ENCODE peak calls at places on chromosomes 1 and 21, in four cellular contexts. One of them, this sample, is unnamed. For H3K9me3, the result is how much of the 10 kb centered on the place peaks cover.

GRCh38 chr1:36494971-36495370 is 12.3 kb upstream of the CSF3R start:
- DNase-seq in H9: no peak
- DNase-seq in neuronal stem cell: no peak
- DNase-seq in H1: no peak
- DNase-seq in this sample: no peak

GRCh38 chr1:114222920-114223319 is 69.3 kb upstream of the SYT6 start:
- DNase-seq in H9: no peak
- DNase-seq in neuronal stem cell: no peak
- DNase-seq in H1: no peak
- DNase-seq in this sample: no peak

GRCh38 chr1:53608676-53609075 is 130.3 kb downstream of the GLIS1 start:
- DNase-seq in H9: no peak
- DNase-seq in neuronal stem cell: no peak
- DNase-seq in H1: no peak
- DNase-seq in this sample: no peak

GRCh38 chr1:165228676-165229075 is 127.8 kb downstream of the LMX1A start:
- DNase-seq in H9: no peak
- DNase-seq in neuronal stem cell: no peak
- DNase-seq in H1: no peak
- DNase-seq in this sample: peak

GRCh38 chr1:40897499-40897898 is 35.3 kb upstream of the CITED4 start:
- DNase-seq in H9: peak
- DNase-seq in neuronal stem cell: no peak
- DNase-seq in H1: no peak
- DNase-seq in this sample: peak

GRCh38 chr1:17866451-17867029 is 111.4 kb downstream of the ACTL8 start:
- DNase-seq in H9: no peak
- DNase-seq in neuronal stem cell: no peak
- DNase-seq in H1: no peak
- DNase-seq in this sample: peak

GRCh38 chr1:1085911-1086841 is 12.1 kb upstream of the RNF223 start:
- DNase-seq in H9: no peak
- DNase-seq in neuronal stem cell: no peak
- DNase-seq in H1: no peak
- DNase-seq in this sample: no peak

GRCh38 chr1:89484097-89485038 is 40.3 kb upstream of the LRRC8B start:
- DNase-seq in H9: no peak
- DNase-seq in neuronal stem cell: no peak
- DNase-seq in H1: no peak
- DNase-seq in this sample: no peak

GRCh38 chr1:234970731-234971476 is 157.7 kb downstream of the TOMM20 start:
- DNase-seq in H9: peak
- DNase-seq in neuronal stem cell: no peak
- DNase-seq in H1: peak
- DNase-seq in this sample: peak

GRCh38 chr1:78333426-78334012 is 157.3 kb upstream of the PTGFR start:
- DNase-seq in H9: peak
- DNase-seq in neuronal stem cell: no peak
- DNase-seq in H1: no peak
- DNase-seq in this sample: peak

GRCh38 chr1:231724041-231724440 is 97.5 kb downstream of the DISC1 start:
- DNase-seq in H9: no peak
- DNase-seq in neuronal stem cell: no peak
- DNase-seq in H1: no peak
- DNase-seq in this sample: no peak

GRCh38 chr1:39653546-39654031 is 14.1 kb upstream of the HEYL start:
- DNase-seq in H9: peak
- DNase-seq in neuronal stem cell: peak
- DNase-seq in H1: peak
- DNase-seq in this sample: peak

GRCh38 chr1:20069932-20070331 is at the start of gene PLA2G5:
- DNase-seq in H9: no peak
- DNase-seq in neuronal stem cell: no peak
- DNase-seq in H1: peak
- DNase-seq in this sample: peak

GRCh38 chr1:229046251-229046853 is 224.6 kb upstream of the RAB4A start:
- DNase-seq in H9: no peak
- DNase-seq in neuronal stem cell: no peak
- DNase-seq in H1: no peak
- DNase-seq in this sample: no peak

GRCh38 chr1:37294096-37294495 is 180.3 kb upstream of the ZC3H12A start:
- DNase-seq in H9: no peak
- DNase-seq in neuronal stem cell: no peak
- DNase-seq in H1: no peak
- DNase-seq in this sample: no peak

GRCh38 chr1:162405800-162406199 is 6.1 kb downstream of the SH2D1B start:
- DNase-seq in H9: no peak
- DNase-seq in neuronal stem cell: no peak
- DNase-seq in H1: no peak
- DNase-seq in this sample: no peak

GRCh38 chr1:35560256-35561225 is 2.9 kb downstream of the NCDN start:
- DNase-seq in H9: no peak
- DNase-seq in neuronal stem cell: no peak
- DNase-seq in H1: no peak
- DNase-seq in this sample: no peak

GRCh38 chr21:45167796-45168222 is 93.4 kb downstream of the ADARB1 start:
- DNase-seq in H9: no peak
- DNase-seq in neuronal stem cell: no peak
- DNase-seq in H1: no peak
- DNase-seq in this sample: peak

GRCh38 chr1:152533327-152533938 is 19.2 kb downstream of the CRCT1 start:
- DNase-seq in H9: no peak
- DNase-seq in neuronal stem cell: peak
- DNase-seq in H1: peak
- DNase-seq in this sample: peak

GRCh38 chr1:94783342-94784264 is 36.6 kb upstream of the SLC44A3 start:
- DNase-seq in H9: no peak
- DNase-seq in neuronal stem cell: no peak
- DNase-seq in H1: no peak
- DNase-seq in this sample: peak

GRCh38 chr1:4692437-4692836 is 38.0 kb downstream of the AJAP1 start:
- DNase-seq in H9: no peak
- DNase-seq in neuronal stem cell: no peak
- DNase-seq in H1: no peak
- DNase-seq in this sample: no peak

GRCh38 chr21:20570824-20571232 is 427.4 kb upstream of the NCAM2 start:
- DNase-seq in H9: peak
- DNase-seq in neuronal stem cell: peak
- DNase-seq in H1: peak
- DNase-seq in this sample: no peak

GRCh38 chr1:21902378-21903012 is 34.6 kb downstream of the HSPG2 start:
- DNase-seq in H9: no peak
- DNase-seq in neuronal stem cell: no peak
- DNase-seq in H1: no peak
- DNase-seq in this sample: no peak

GRCh38 chr1:54571326-54571725 is 23.3 kb downstream of the ACOT11 start:
- DNase-seq in H9: no peak
- DNase-seq in neuronal stem cell: no peak
- DNase-seq in H1: no peak
- DNase-seq in this sample: no peak

GRCh38 chr1:89826594-89826993 is 5.8 kb downstream of the LRRC8D start:
- DNase-seq in H9: no peak
- DNase-seq in neuronal stem cell: no peak
- DNase-seq in H1: no peak
- DNase-seq in this sample: no peak

GRCh38 chr1:21801100-21801499 is 11.0 kb upstream of the LDLRAD2 start:
- DNase-seq in H9: no peak
- DNase-seq in neuronal stem cell: no peak
- DNase-seq in H1: no peak
- DNase-seq in this sample: peak

GRCh38 chr1:47644216-47644581 is 206.4 kb downstream of the FOXD2 start:
- DNase-seq in H9: no peak
- DNase-seq in neuronal stem cell: no peak
- DNase-seq in H1: no peak
- DNase-seq in this sample: no peak

GRCh38 chr21:38261851-38262250 is 5.1 kb downstream of the KCNJ15 start:
- DNase-seq in H9: no peak
- DNase-seq in neuronal stem cell: no peak
- DNase-seq in H1: no peak
- DNase-seq in this sample: peak

GRCh38 chr1:243508303-243508713 is 252.5 kb downstream of the SDCCAG8 start:
- DNase-seq in H9: no peak
- DNase-seq in neuronal stem cell: no peak
- DNase-seq in H1: no peak
- DNase-seq in this sample: no peak

GRCh38 chr1:112905420-112906154 is 50.4 kb downstream of the SLC16A1 start:
- DNase-seq in H9: no peak
- DNase-seq in neuronal stem cell: no peak
- DNase-seq in H1: peak
- DNase-seq in this sample: no peak

GRCh38 chr21:38930838-38931237 is 125.1 kb downstream of the ETS2 start:
- DNase-seq in H9: no peak
- DNase-seq in neuronal stem cell: no peak
- DNase-seq in H1: no peak
- DNase-seq in this sample: peak

GRCh38 chr21:9755611-9756010 is 765.8 kb upstream of the TPTE start:
- DNase-seq in H9: no peak
- DNase-seq in neuronal stem cell: no peak
- DNase-seq in H1: no peak
- DNase-seq in this sample: no peak
- H3K9me3 ChIP-seq in H9: half or more
- H3K9me3 ChIP-seq in neuronal stem cell: under half
- H3K9me3 ChIP-seq in H1: half or more
- H3K9me3 ChIP-seq in this sample: under half

GRCh38 chr1:225736651-225737097 is 41.0 kb upstream of the SRP9 start:
- DNase-seq in H9: no peak
- DNase-seq in neuronal stem cell: no peak
- DNase-seq in H1: no peak
- DNase-seq in this sample: no peak

GRCh38 chr1:225733254-225733653 is 44.4 kb upstream of the SRP9 start:
- DNase-seq in H9: no peak
- DNase-seq in neuronal stem cell: no peak
- DNase-seq in H1: no peak
- DNase-seq in this sample: no peak

GRCh38 chr1:225737179-225737578 is 40.4 kb upstream of the SRP9 start:
- DNase-seq in H9: no peak
- DNase-seq in neuronal stem cell: no peak
- DNase-seq in H1: no peak
- DNase-seq in this sample: no peak

GRCh38 chr1:225737866-225738265 is 39.8 kb upstream of the SRP9 start:
- DNase-seq in H9: no peak
- DNase-seq in neuronal stem cell: no peak
- DNase-seq in H1: no peak
- DNase-seq in this sample: no peak

GRCh38 chr1:225735252-225736149 is 42.1 kb upstream of the SRP9 start:
- DNase-seq in H9: no peak
- DNase-seq in neuronal stem cell: no peak
- DNase-seq in H1: no peak
- DNase-seq in this sample: peak
- H2BK15ac ChIP-seq in H9: no peak
- H2BK15ac ChIP-seq in neuronal stem cell: peak
- H2BK15ac ChIP-seq in H1: no peak
- H2BK15ac ChIP-seq in this sample: peak

GRCh38 chr1:82903626-82904025 is 1095.3 kb downstream of the TTLL7 start:
- DNase-seq in H9: no peak
- DNase-seq in neuronal stem cell: no peak
- DNase-seq in H1: no peak
- DNase-seq in this sample: no peak
- H3K9me3 ChIP-seq in H9: under half
- H3K9me3 ChIP-seq in neuronal stem cell: under half
- H3K9me3 ChIP-seq in H1: under half
- H3K9me3 ChIP-seq in this sample: under half

GRCh38 chr1:230355128-230355527 is 71.0 kb downstream of the PGBD5 start:
- DNase-seq in H9: no peak
- DNase-seq in neuronal stem cell: no peak
- DNase-seq in H1: no peak
- DNase-seq in this sample: no peak

GRCh38 chr1:230355594-230355993 is 70.5 kb downstream of the PGBD5 start:
- DNase-seq in H9: no peak
- DNase-seq in neuronal stem cell: no peak
- DNase-seq in H1: no peak
- DNase-seq in this sample: no peak

GRCh38 chr1:230351983-230352382 is 74.1 kb downstream of the PGBD5 start:
- DNase-seq in H9: no peak
- DNase-seq in neuronal stem cell: no peak
- DNase-seq in H1: no peak
- DNase-seq in this sample: no peak

GRCh38 chr1:230352537-230352936 is 73.6 kb downstream of the PGBD5 start:
- DNase-seq in H9: no peak
- DNase-seq in neuronal stem cell: no peak
- DNase-seq in H1: no peak
- DNase-seq in this sample: no peak

DNA sequence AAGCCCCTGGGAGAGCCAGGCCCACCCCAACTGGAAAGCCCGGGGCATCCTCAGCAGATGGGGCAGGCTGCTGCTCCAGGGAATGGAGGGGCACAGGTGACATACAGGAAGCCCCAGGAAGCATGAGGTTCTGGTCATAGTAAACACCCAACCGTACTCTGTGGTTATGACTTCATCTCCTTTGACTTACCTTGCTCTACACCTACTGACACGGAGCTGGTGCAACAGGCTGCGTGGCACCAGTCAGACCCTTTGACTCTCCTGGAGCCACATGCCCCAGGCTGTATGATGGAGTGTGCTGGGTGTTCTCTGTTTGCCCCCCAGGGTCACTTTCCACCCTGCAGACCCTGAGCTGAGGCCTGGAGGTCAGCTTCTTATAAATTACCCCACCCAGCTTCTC is 72.1 kb downstream of the PGBD5 start:
- DNase-seq in H9: no peak
- DNase-seq in neuronal stem cell: no peak
- DNase-seq in H1: no peak
- DNase-seq in this sample: no peak
- H2BK15ac ChIP-seq in H9: no peak
- H2BK15ac ChIP-seq in neuronal stem cell: no peak
- H2BK15ac ChIP-seq in H1: no peak
- H2BK15ac ChIP-seq in this sample: no peak

GRCh38 chr1:93082313-93082712 is 3.2 kb downstream of the MTF2 start:
- DNase-seq in H9: no peak
- DNase-seq in neuronal stem cell: no peak
- DNase-seq in H1: no peak
- DNase-seq in this sample: no peak

GRCh38 chr1:93087532-93087931 is 8.4 kb downstream of the MTF2 start:
- DNase-seq in H9: no peak
- DNase-seq in neuronal stem cell: no peak
- DNase-seq in H1: no peak
- DNase-seq in this sample: no peak

GRCh38 chr1:93081716-93082115 is 2.6 kb downstream of the MTF2 start:
- DNase-seq in H9: no peak
- DNase-seq in neuronal stem cell: no peak
- DNase-seq in H1: no peak
- DNase-seq in this sample: peak

GRCh38 chr1:93080424-93080823 is 1.3 kb downstream of the MTF2 start:
- DNase-seq in H9: no peak
- DNase-seq in neuronal stem cell: no peak
- DNase-seq in H1: no peak
- DNase-seq in this sample: peak

GRCh38 chr1:93083979-93084378 is 4.9 kb downstream of the MTF2 start:
- DNase-seq in H9: no peak
- DNase-seq in neuronal stem cell: no peak
- DNase-seq in H1: no peak
- DNase-seq in this sample: no peak
- H3K9me3 ChIP-seq in H9: under half
- H3K9me3 ChIP-seq in neuronal stem cell: under half
- H3K9me3 ChIP-seq in H1: under half
- H3K9me3 ChIP-seq in this sample: under half

GRCh38 chr21:24824209-24824608 is 783.1 kb downstream of the MRPL39 start:
- DNase-seq in H9: no peak
- DNase-seq in neuronal stem cell: no peak
- DNase-seq in H1: no peak
- DNase-seq in this sample: no peak
- H2BK15ac ChIP-seq in H9: no peak
- H2BK15ac ChIP-seq in neuronal stem cell: no peak
- H2BK15ac ChIP-seq in H1: no peak
- H2BK15ac ChIP-seq in this sample: no peak

This sample was measured in IMR-90.